ENCODE peak calls at places on chromosomes 1 and 21, in nine cellular contexts. One of them, this sample, is unnamed.

GRCh38 chr1:47226121-47226977 is 5.7 kb downstream of the TAL1 start:
- DNase-seq in suprapubic skin: no peak
- DNase-seq in heart left ventricle: no peak
- DNase-seq in uterus: peak
- DNase-seq in GM12892: no peak
- DNase-seq in breast epithelium: no peak
- DNase-seq in tibial nerve: no peak
- DNase-seq in stomach: no peak
- DNase-seq in IMR-90: no peak
- DNase-seq in this sample: no peak

GRCh38 chr1:32901823-32902534 is 790 bp upstream of the TMEM54 start:
- DNase-seq in suprapubic skin: no peak
- DNase-seq in heart left ventricle: no peak
- DNase-seq in uterus: no peak
- DNase-seq in GM12892: no peak
- DNase-seq in breast epithelium: no peak
- DNase-seq in tibial nerve: no peak
- DNase-seq in stomach: no peak
- DNase-seq in IMR-90: no peak
- DNase-seq in this sample: no peak

GRCh38 chr21:29384608-29385359 is 86.1 kb downstream of the BACH1 start:
- DNase-seq in suprapubic skin: no peak
- DNase-seq in heart left ventricle: no peak
- DNase-seq in uterus: no peak
- DNase-seq in GM12892: no peak
- DNase-seq in breast epithelium: no peak
- DNase-seq in tibial nerve: no peak
- DNase-seq in stomach: no peak
- DNase-seq in IMR-90: no peak
- DNase-seq in this sample: no peak

GRCh38 chr21:16534408-16535099 is 804.8 kb downstream of the USP25 start:
- DNase-seq in suprapubic skin: peak
- DNase-seq in heart left ventricle: peak
- DNase-seq in uterus: peak
- DNase-seq in GM12892: no peak
- DNase-seq in breast epithelium: peak
- DNase-seq in tibial nerve: peak
- DNase-seq in stomach: peak
- DNase-seq in IMR-90: peak
- DNase-seq in this sample: peak

GRCh38 chr1:21913763-21914162 is 23.3 kb downstream of the HSPG2 start:
- DNase-seq in suprapubic skin: no peak
- DNase-seq in heart left ventricle: no peak
- DNase-seq in uterus: no peak
- DNase-seq in GM12892: no peak
- DNase-seq in breast epithelium: no peak
- DNase-seq in tibial nerve: no peak
- DNase-seq in stomach: no peak
- DNase-seq in IMR-90: no peak
- DNase-seq in this sample: no peak

GRCh38 chr1:12161662-12162458 is 4.9 kb upstream of the TNFRSF1B start:
- DNase-seq in suprapubic skin: peak
- DNase-seq in heart left ventricle: peak
- DNase-seq in uterus: peak
- DNase-seq in GM12892: peak
- DNase-seq in breast epithelium: peak
- DNase-seq in tibial nerve: peak
- DNase-seq in stomach: peak
- DNase-seq in IMR-90: peak
- DNase-seq in this sample: peak

GRCh38 chr21:41137401-41137800 is 30.6 kb upstream of the BACE2 start:
- DNase-seq in suprapubic skin: no peak
- DNase-seq in heart left ventricle: no peak
- DNase-seq in uterus: no peak
- DNase-seq in GM12892: no peak
- DNase-seq in breast epithelium: no peak
- DNase-seq in tibial nerve: no peak
- DNase-seq in stomach: no peak
- DNase-seq in IMR-90: no peak
- DNase-seq in this sample: peak

GRCh38 chr1:5910666-5911065 is 81.6 kb downstream of the NPHP4 start:
- DNase-seq in suprapubic skin: no peak
- DNase-seq in heart left ventricle: no peak
- DNase-seq in uterus: no peak
- DNase-seq in GM12892: no peak
- DNase-seq in breast epithelium: no peak
- DNase-seq in tibial nerve: no peak
- DNase-seq in stomach: no peak
- DNase-seq in IMR-90: no peak
- DNase-seq in this sample: peak

GRCh38 chr1:29482991-29483390 is 246.7 kb downstream of the PTPRU start:
- DNase-seq in suprapubic skin: no peak
- DNase-seq in heart left ventricle: no peak
- DNase-seq in uterus: no peak
- DNase-seq in GM12892: no peak
- DNase-seq in breast epithelium: no peak
- DNase-seq in tibial nerve: no peak
- DNase-seq in stomach: no peak
- DNase-seq in IMR-90: no peak
- DNase-seq in this sample: peak

GRCh38 chr1:29481031-29481430 is 244.7 kb downstream of the PTPRU start:
- DNase-seq in suprapubic skin: no peak
- DNase-seq in heart left ventricle: no peak
- DNase-seq in uterus: no peak
- DNase-seq in GM12892: no peak
- DNase-seq in breast epithelium: no peak
- DNase-seq in tibial nerve: no peak
- DNase-seq in stomach: no peak
- DNase-seq in IMR-90: no peak
- DNase-seq in this sample: no peak

GRCh38 chr1:29485096-29485925 is 249.0 kb downstream of the PTPRU start:
- DNase-seq in suprapubic skin: no peak
- DNase-seq in heart left ventricle: no peak
- DNase-seq in uterus: no peak
- DNase-seq in GM12892: no peak
- DNase-seq in breast epithelium: peak
- DNase-seq in tibial nerve: no peak
- DNase-seq in stomach: no peak
- DNase-seq in IMR-90: no peak
- DNase-seq in this sample: no peak

GRCh38 chr1:29478879-29479278 is 242.6 kb downstream of the PTPRU start:
- DNase-seq in suprapubic skin: no peak
- DNase-seq in heart left ventricle: no peak
- DNase-seq in uterus: no peak
- DNase-seq in GM12892: no peak
- DNase-seq in breast epithelium: no peak
- DNase-seq in tibial nerve: no peak
- DNase-seq in stomach: peak
- DNase-seq in IMR-90: no peak
- DNase-seq in this sample: no peak

DNA sequence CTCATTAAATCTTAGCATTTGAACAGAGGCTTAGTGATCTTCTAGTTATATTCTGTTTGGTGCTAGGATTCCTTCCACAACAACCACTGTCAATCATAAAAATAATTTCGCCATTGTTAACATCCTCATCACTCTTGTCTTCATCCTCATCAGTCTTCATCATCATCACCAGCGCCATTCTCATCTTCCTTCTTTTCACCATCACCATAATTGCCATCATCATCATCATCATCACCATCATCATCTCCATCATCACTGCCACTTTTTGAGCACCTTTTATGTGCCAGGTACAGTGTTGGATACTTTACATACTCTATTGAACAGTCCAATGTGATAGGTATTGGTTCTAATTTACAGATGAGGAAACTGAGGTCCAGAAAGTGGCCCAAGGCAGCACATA is 245.7 kb downstream of the PTPRU start:
- DNase-seq in suprapubic skin: no peak
- DNase-seq in heart left ventricle: no peak
- DNase-seq in uterus: no peak
- DNase-seq in GM12892: no peak
- DNase-seq in breast epithelium: no peak
- DNase-seq in tibial nerve: no peak
- DNase-seq in stomach: no peak
- DNase-seq in IMR-90: no peak
- DNase-seq in this sample: no peak
- TF ChIP-seq POLR2A in suprapubic skin: no peak
- TF ChIP-seq POLR2A in heart left ventricle: no peak
- TF ChIP-seq POLR2A in uterus: no peak
- TF ChIP-seq POLR2A in GM12892: no peak
- TF ChIP-seq POLR2A in breast epithelium: no peak
- TF ChIP-seq POLR2A in tibial nerve: no peak
- TF ChIP-seq POLR2A in stomach: no peak
- TF ChIP-seq POLR2A in IMR-90: no peak
- TF ChIP-seq POLR2A in this sample: no peak

GRCh38 chr1:151254217-151255213 is at the start of gene PSMD4:
- DNase-seq in suprapubic skin: peak
- DNase-seq in heart left ventricle: peak
- DNase-seq in uterus: peak
- DNase-seq in GM12892: peak
- DNase-seq in breast epithelium: peak
- DNase-seq in tibial nerve: peak
- DNase-seq in stomach: peak
- DNase-seq in IMR-90: peak
- DNase-seq in this sample: peak
- TF ChIP-seq POLR2A in suprapubic skin: peak
- TF ChIP-seq POLR2A in heart left ventricle: peak
- TF ChIP-seq POLR2A in uterus: peak
- TF ChIP-seq POLR2A in GM12892: peak
- TF ChIP-seq POLR2A in breast epithelium: peak
- TF ChIP-seq POLR2A in tibial nerve: peak
- TF ChIP-seq POLR2A in stomach: no peak
- TF ChIP-seq POLR2A in IMR-90: peak
- TF ChIP-seq POLR2A in this sample: no peak

GRCh38 chr1:15684468-15685283 is 556 bp downstream of the PLEKHM2 start:
- DNase-seq in suprapubic skin: peak
- DNase-seq in heart left ventricle: peak
- DNase-seq in uterus: peak
- DNase-seq in GM12892: peak
- DNase-seq in breast epithelium: peak
- DNase-seq in tibial nerve: no peak
- DNase-seq in stomach: peak
- DNase-seq in IMR-90: no peak
- DNase-seq in this sample: no peak
- TF ChIP-seq POLR2A in suprapubic skin: peak
- TF ChIP-seq POLR2A in heart left ventricle: no peak
- TF ChIP-seq POLR2A in uterus: peak
- TF ChIP-seq POLR2A in GM12892: peak
- TF ChIP-seq POLR2A in breast epithelium: no peak
- TF ChIP-seq POLR2A in tibial nerve: no peak
- TF ChIP-seq POLR2A in stomach: no peak
- TF ChIP-seq POLR2A in IMR-90: no peak
- TF ChIP-seq POLR2A in this sample: no peak

DNA sequence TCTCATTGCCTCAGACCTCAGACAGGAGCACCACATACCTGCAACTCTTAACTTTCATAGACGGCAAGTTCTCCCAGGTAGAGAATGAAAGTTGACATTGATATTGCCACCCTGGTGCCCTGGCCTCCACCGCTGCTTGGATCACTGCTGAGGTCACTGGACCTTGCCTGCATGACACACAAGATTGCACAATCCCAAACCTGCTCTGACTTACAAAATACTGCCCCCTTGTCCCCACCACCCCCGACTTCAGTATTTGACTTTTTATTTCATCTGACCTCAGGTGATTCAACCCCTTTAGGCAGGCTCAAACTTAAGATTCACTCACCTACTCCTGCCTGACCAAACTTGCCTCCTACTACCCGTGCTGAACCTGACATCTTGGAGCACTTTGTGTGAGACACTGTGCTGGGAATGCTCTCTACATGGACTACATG is 43.1 kb upstream of the S1PR1 start:
- DNase-seq in suprapubic skin: no peak
- DNase-seq in heart left ventricle: no peak
- DNase-seq in uterus: no peak
- DNase-seq in GM12892: no peak
- DNase-seq in breast epithelium: no peak
- DNase-seq in tibial nerve: no peak
- DNase-seq in stomach: no peak
- DNase-seq in IMR-90: no peak
- DNase-seq in this sample: no peak
- TF ChIP-seq POLR2A in suprapubic skin: no peak
- TF ChIP-seq POLR2A in heart left ventricle: no peak
- TF ChIP-seq POLR2A in uterus: no peak
- TF ChIP-seq POLR2A in GM12892: no peak
- TF ChIP-seq POLR2A in breast epithelium: no peak
- TF ChIP-seq POLR2A in tibial nerve: no peak
- TF ChIP-seq POLR2A in stomach: no peak
- TF ChIP-seq POLR2A in IMR-90: no peak
- TF ChIP-seq POLR2A in this sample: no peak

DNA sequence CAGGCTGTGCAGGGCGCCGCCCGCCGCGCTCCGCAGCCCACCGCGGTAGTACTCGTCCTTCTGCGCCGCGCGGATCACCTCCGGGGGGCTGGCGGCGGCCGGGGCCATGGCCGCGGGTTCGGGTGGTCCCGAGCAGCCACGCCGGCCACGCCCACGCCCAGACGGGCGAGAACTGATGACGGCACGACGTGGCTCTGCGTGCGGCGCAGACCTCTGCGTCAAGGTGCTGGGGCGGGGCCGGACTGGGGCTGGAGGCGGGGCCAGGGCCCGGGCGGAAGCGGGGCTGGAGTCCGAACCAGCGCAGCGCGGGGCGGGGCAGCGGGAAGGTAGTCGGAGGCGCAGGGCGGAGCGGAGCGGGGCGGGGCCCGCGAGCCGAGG is at the start of gene PEX10:
- DNase-seq in suprapubic skin: peak
- DNase-seq in heart left ventricle: peak
- DNase-seq in uterus: peak
- DNase-seq in GM12892: peak
- DNase-seq in breast epithelium: peak
- DNase-seq in tibial nerve: peak
- DNase-seq in stomach: peak
- DNase-seq in IMR-90: peak
- DNase-seq in this sample: peak
- TF ChIP-seq POLR2A in suprapubic skin: no peak
- TF ChIP-seq POLR2A in heart left ventricle: peak
- TF ChIP-seq POLR2A in uterus: peak
- TF ChIP-seq POLR2A in GM12892: no peak
- TF ChIP-seq POLR2A in breast epithelium: no peak
- TF ChIP-seq POLR2A in tibial nerve: no peak
- TF ChIP-seq POLR2A in stomach: no peak
- TF ChIP-seq POLR2A in IMR-90: peak
- TF ChIP-seq POLR2A in this sample: no peak

GRCh38 chr1:35268282-35269189 is at the start of gene ZMYM4:
- DNase-seq in suprapubic skin: peak
- DNase-seq in heart left ventricle: peak
- DNase-seq in uterus: peak
- DNase-seq in GM12892: peak
- DNase-seq in breast epithelium: peak
- DNase-seq in tibial nerve: peak
- DNase-seq in stomach: peak
- DNase-seq in IMR-90: peak
- DNase-seq in this sample: peak
- TF ChIP-seq POLR2A in suprapubic skin: peak
- TF ChIP-seq POLR2A in heart left ventricle: peak
- TF ChIP-seq POLR2A in uterus: peak
- TF ChIP-seq POLR2A in GM12892: peak
- TF ChIP-seq POLR2A in breast epithelium: no peak
- TF ChIP-seq POLR2A in tibial nerve: no peak
- TF ChIP-seq POLR2A in stomach: no peak
- TF ChIP-seq POLR2A in IMR-90: peak
- TF ChIP-seq POLR2A in this sample: no peak

GRCh38 chr1:226308723-226309397 is at the start of gene LIN9:
- DNase-seq in suprapubic skin: peak
- DNase-seq in heart left ventricle: peak
- DNase-seq in uterus: peak
- DNase-seq in GM12892: peak
- DNase-seq in breast epithelium: peak
- DNase-seq in tibial nerve: peak
- DNase-seq in stomach: peak
- DNase-seq in IMR-90: peak
- DNase-seq in this sample: peak
- TF ChIP-seq POLR2A in suprapubic skin: no peak
- TF ChIP-seq POLR2A in heart left ventricle: peak
- TF ChIP-seq POLR2A in uterus: peak
- TF ChIP-seq POLR2A in GM12892: peak
- TF ChIP-seq POLR2A in breast epithelium: no peak
- TF ChIP-seq POLR2A in tibial nerve: no peak
- TF ChIP-seq POLR2A in stomach: no peak
- TF ChIP-seq POLR2A in IMR-90: peak
- TF ChIP-seq POLR2A in this sample: no peak